ENCODE peak calls at places on chromosomes 1 and 21, in five cellular contexts. M is HS-5, E is NCI-H1436, P is KBM-7, N is NCI-H774. J is an unnamed sample.
A peak's percentile ranks its signal among the peaks of the same experiment; 100 is the strongest.

GRCh38 chr21:36909901-36910561 is 56.4 kb downstream of the HLCS start:
- DNase-seq in P (no peak), E (no peak), N (no peak), M (peak; percentile 97), J (no peak)

GRCh38 chr1:192263436-192263835 is 53.4 kb upstream of the RGS21 start:
- DNase-seq in N (no peak), P (no peak), M (no peak), E (no peak), J (no peak)

GRCh38 chr21:34969431-34970036 is 79.6 kb downstream of the RUNX1 start:
- DNase-seq in P (no peak), E (no peak), M (no peak), N (no peak), J (no peak)

GRCh38 chr1:215243275-215244054 is 160.9 kb downstream of the KCNK2 start:
- DNase-seq in P (no peak), M (no peak), N (no peak), E (no peak), J (no peak)

GRCh38 chr1:4963251-4963650 is 308.8 kb downstream of the AJAP1 start:
- DNase-seq in P (no peak), N (no peak), M (no peak), E (no peak), J (no peak)

GRCh38 chr1:22777658-22778057 is 67.0 kb downstream of the EPHB2 start:
- DNase-seq in E (no peak), M (no peak), P (no peak), N (no peak), J (no peak)

GRCh38 chr1:12344611-12345299 is 114.9 kb downstream of the VPS13D start:
- DNase-seq in P (peak; percentile 91), M (no peak), N (no peak), E (no peak), J (peak; percentile 80)

GRCh38 chr1:220896088-220896487 is 16.8 kb downstream of the HLX start:
- DNase-seq in M (no peak), E (no peak), P (no peak), N (no peak), J (no peak)

GRCh38 chr1:64470670-64471217 is 815 bp downstream of the CACHD1 start:
- DNase-seq in P (peak; percentile 58), M (no peak), N (no peak), E (no peak), J (no peak)

GRCh38 chr1:205240118-205240517 is 12.4 kb downstream of the TMCC2 start:
- DNase-seq in M (no peak), P (no peak), N (no peak), E (no peak), J (no peak)

GRCh38 chr1:44067258-44068250 is 36.3 kb upstream of the SLC6A9 start:
- DNase-seq in M (no peak), E (no peak), N (no peak), P (no peak), J (no peak)

GRCh38 chr1:39957299-39958020 is 2.5 kb downstream of the MFSD2A start:
- DNase-seq in P (no peak), E (no peak), M (no peak), N (no peak), J (no peak)

GRCh38 chr1:55375617-55376258 is 160.6 kb upstream of the USP24 start:
- DNase-seq in N (no peak), M (no peak), E (peak; percentile 42), P (peak; percentile 24), J (no peak)

GRCh38 chr1:214438059-214438458 is 113.3 kb downstream of the PTPN14 start:
- DNase-seq in N (no peak), M (no peak), P (no peak), E (no peak), J (no peak)

GRCh38 chr21:31630062-31630711 is 29.3 kb upstream of the SOD1 start:
- DNase-seq in E (no peak), N (peak; percentile 53), M (peak; percentile 53), P (no peak), J (no peak)

GRCh38 chr1:248239478-248239877 is 8.3 kb downstream of the OR2M4 start:
- DNase-seq in N (no peak), P (no peak), E (no peak), M (no peak), J (no peak)

GRCh38 chr1:19476440-19477190 is 8.7 kb downstream of the CAPZB start:
- DNase-seq in P (peak; percentile 91), E (no peak), M (no peak), N (no peak), J (peak; percentile 95)

GRCh38 chr1:153648000-153648643 is 10.4 kb upstream of the SNAPIN start:
- DNase-seq in E (no peak), M (no peak), P (no peak), N (no peak), J (no peak)

GRCh38 chr1:9717193-9718005 is 65.9 kb downstream of the PIK3CD start:
- DNase-seq in E (peak; percentile 61), P (peak; percentile 98), M (no peak), N (no peak), J (peak; percentile 83)

GRCh38 chr1:12087797-12088314 is 24.8 kb downstream of the TNFRSF8 start:
- DNase-seq in P (peak; percentile 69), N (no peak), E (no peak), M (no peak), J (peak; percentile 72)

GRCh38 chr1:57218487-57219079 is 205.3 kb downstream of the DAB1 start:
- DNase-seq in M (no peak), P (no peak), E (no peak), N (no peak), J (no peak)

GRCh38 chr1:99748419-99748818 is 18.0 kb downstream of the FRRS1 start:
- DNase-seq in N (no peak), M (no peak), E (no peak), P (no peak), J (no peak)

GRCh38 chr1:207822124-207822601 is 70.3 kb downstream of the CD46 start:
- DNase-seq in E (no peak), N (no peak), M (no peak), P (no peak), J (no peak)

GRCh38 chr1:237186733-237187132 is 144.7 kb downstream of the RYR2 start:
- DNase-seq in M (no peak), E (no peak), N (no peak), P (no peak), J (no peak)

GRCh38 chr1:184753608-184754478 is 815 bp downstream of the EDEM3 start:
- DNase-seq in P (peak; percentile 49), E (no peak), N (no peak), M (no peak), J (peak; percentile 63)

GRCh38 chr1:10704383-10704882 is 92.0 kb downstream of the CASZ1 start:
- DNase-seq in M (no peak), E (no peak), N (no peak), P (no peak), J (no peak)